ENCODE peak calls at places on chromosome X, in six cellular contexts. X is ELR, Z is HTR-8/SVneo, C is pons, Y is heart right ventricle, F is AG04450. N is an unnamed sample.

GRCh38 chrX:68945603-68946228 is 116.9 kb downstream of the EFNB1 start:
- DNase-seq in F (no peak), X (peak), Y (no peak), Z (no peak), C (no peak), N (no peak)

GRCh38 chrX:104370089-104370488 is 115.4 kb upstream of the ESX1 start:
- DNase-seq in Z (no peak), Y (no peak), X (peak), F (no peak), C (peak), N (no peak)

GRCh38 chrX:153582896-153583295 is 16.0 kb downstream of the CCNQ start:
- DNase-seq in Y (peak), Z (no peak), X (peak), F (no peak), C (no peak), N (no peak)

GRCh38 chrX:49659771-49660170 is 36.0 kb downstream of the PAGE1 start:
- DNase-seq in X (no peak), C (no peak), Y (no peak), Z (no peak), F (no peak), N (no peak)

GRCh38 chrX:55710701-55711100 is 6.8 kb upstream of the RRAGB start:
- DNase-seq in F (no peak), X (peak), C (no peak), Z (peak), Y (no peak), N (peak)

GRCh38 chrX:63761639-63762038 is 23.4 kb downstream of the ARHGEF9 start:
- DNase-seq in F (no peak), Y (no peak), Z (no peak), X (peak), C (peak), N (no peak)

GRCh38 chrX:11329016-11329415 is 35.8 kb downstream of the AMELX start:
- DNase-seq in C (no peak), Z (no peak), X (peak), F (no peak), Y (no peak), N (no peak)

GRCh38 chrX:1483843-1484637 is 31.3 kb upstream of the ASMTL start:
- DNase-seq in F (no peak), Y (no peak), X (no peak), Z (no peak), C (no peak), N (no peak)

GRCh38 chrX:258291-259040 is 22.7 kb upstream of the PLCXD1 start:
- DNase-seq in Z (no peak), F (no peak), Y (no peak), X (no peak), C (no peak), N (no peak)

GRCh38 chrX:103175944-103176753 is 38.8 kb upstream of the BEX4 start:
- DNase-seq in F (no peak), C (peak), Y (peak), X (peak), Z (peak), N (peak)

GRCh38 chrX:39772057-39772832 is 325.5 kb downstream of the BCOR start:
- DNase-seq in Z (no peak), Y (no peak), C (peak), X (no peak), F (no peak), N (no peak)

GRCh38 chrX:151985955-151986354 is 11.5 kb upstream of the GABRE start:
- DNase-seq in X (peak), Z (no peak), Y (no peak), C (no peak), F (no peak), N (peak)

GRCh38 chrX:133414399-133415275 is 652 bp downstream of the GPC4 start:
- DNase-seq in C (no peak), Z (no peak), F (no peak), Y (peak), X (no peak), N (peak)

GRCh38 chrX:115266300-115266699 is 23.2 kb upstream of the LUZP4 start:
- DNase-seq in C (no peak), F (no peak), Z (no peak), Y (no peak), X (no peak), N (no peak)

GRCh38 chrX:150848914-150849365 is 49.5 kb downstream of the CD99L2 start:
- DNase-seq in Y (no peak), C (no peak), X (no peak), Z (no peak), F (no peak), N (no peak)

GRCh38 chrX:150406559-150406958 is 43.4 kb downstream of the MAMLD1 start:
- DNase-seq in Y (no peak), C (no peak), F (no peak), Z (no peak), X (no peak), N (no peak)

GRCh38 chrX:67351411-67351810 is 192.4 kb upstream of the AR start:
- DNase-seq in X (no peak), Z (no peak), Y (no peak), C (peak), F (no peak), N (no peak)

GRCh38 chrX:125202486-125203378 is 116.9 kb upstream of the TEX13C start:
- DNase-seq in F (no peak), C (no peak), Z (no peak), X (no peak), Y (no peak), N (no peak)

GRCh38 chrX:153353416-153353815 is 19.5 kb downstream of the ZNF275 start:
- DNase-seq in F (no peak), C (no peak), X (no peak), Y (no peak), Z (no peak), N (no peak)

GRCh38 chrX:370963-371745 is 15.6 kb downstream of the PPP2R3B start:
- DNase-seq in C (no peak), X (no peak), F (no peak), Z (no peak), Y (no peak), N (no peak)

GRCh38 chrX:48790477-48790876 is 4.1 kb downstream of the GATA1 start:
- DNase-seq in X (no peak), Y (no peak), F (no peak), Z (no peak), C (no peak), N (no peak)